ENCODE peak calls at places on chromosomes 11 and 22, in nine cellular contexts. W, T, H, E, C, A, I, Q and G are unnamed samples.

GRCh38 chr11:23727821-23728220 is 769.0 kb upstream of the LUZP2 start:
- DNase-seq in Q (no peak), E (no peak), H (no peak), W (no peak), A (peak; percentile 83), T (no peak), I (peak; percentile 4), C (no peak), G (no peak)

GRCh38 chr22:50169774-50170341 is 673 bp upstream of the PANX2 start:
- DNase-seq in Q (no peak), C (no peak), H (no peak), I (no peak), A (no peak), T (peak; percentile 28), W (peak; percentile 43), E (no peak), G (no peak)

GRCh38 chr11:35347921-35348331 is 71.4 kb downstream of the SLC1A2 start:
- DNase-seq in Q (no peak), T (peak; percentile 35), H (no peak), W (no peak), E (peak; percentile 34), C (no peak), A (peak; percentile 67), I (no peak), G (peak; percentile 41)

GRCh38 chr11:69170704-69171103 is 15.0 kb downstream of the SMIM38 start:
- DNase-seq in W (no peak), I (no peak), A (no peak), H (no peak), T (no peak), Q (no peak), E (no peak), C (no peak), G (no peak)

GRCh38 chr11:16293204-16293681 is 63.1 kb downstream of the SOX6 start:
- DNase-seq in T (no peak), W (no peak), E (no peak), C (no peak), Q (no peak), H (no peak), I (no peak), A (peak; percentile 76), G (no peak)

GRCh38 chr11:81359476-81359875 is 1374.2 kb downstream of the FAM181B start:
- DNase-seq in T (no peak), C (no peak), W (no peak), Q (no peak), E (no peak), I (no peak), H (no peak), A (no peak), G (no peak)

GRCh38 chr11:6391548-6392134 is 1.4 kb downstream of the SMPD1 start:
- DNase-seq in C (no peak), H (no peak), E (no peak), T (no peak), A (no peak), W (no peak), Q (no peak), I (no peak), G (no peak)

GRCh38 chr22:20000246-20001081 is 16.2 kb downstream of the ARVCF start:
- DNase-seq in I (no peak), W (peak; percentile 36), H (no peak), A (no peak), Q (peak; percentile 76), C (no peak), T (peak; percentile 78), E (no peak), G (no peak)

GRCh38 chr22:24093855-24094254 is 82.8 kb downstream of the CABIN1 start:
- DNase-seq in H (no peak), E (no peak), I (peak; percentile 11), W (no peak), Q (no peak), A (no peak), C (no peak), T (no peak), G (no peak)

GRCh38 chr11:20207781-20208621 is 47.7 kb upstream of the DBX1 start:
- DNase-seq in Q (no peak), A (peak; percentile 0), E (no peak), I (no peak), H (no peak), W (no peak), T (no peak), C (no peak), G (no peak)

GRCh38 chr11:79431535-79431934 is 9.3 kb downstream of the TENM4 start:
- DNase-seq in C (no peak), I (no peak), W (no peak), Q (no peak), T (no peak), A (peak; percentile 89), E (no peak), H (no peak), G (no peak)

GRCh38 chr11:83768476-83768875 is 482.3 kb upstream of the CCDC90B start:
- DNase-seq in E (no peak), T (no peak), C (no peak), A (no peak), H (no peak), I (no peak), W (no peak), Q (no peak), G (no peak)

DNA sequence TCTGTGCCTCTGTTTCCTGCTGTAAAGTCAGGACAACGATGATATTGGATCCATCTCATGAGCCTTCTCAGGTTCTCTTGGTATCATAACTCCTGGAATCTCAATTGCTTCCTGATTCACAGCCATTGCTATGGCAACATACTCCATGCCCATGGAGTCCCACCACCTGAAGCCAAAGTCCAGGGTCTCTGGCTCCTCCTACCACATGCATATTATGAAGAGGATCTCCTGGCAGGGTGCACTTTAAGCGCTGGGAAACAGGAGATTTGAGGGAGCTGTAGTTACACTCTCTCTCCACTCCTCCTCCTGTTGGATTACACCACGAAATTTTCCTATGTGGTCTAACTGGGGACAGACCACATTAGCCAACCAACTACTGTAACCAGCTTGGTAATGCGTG is 130.9 kb upstream of the SEZ6L start:
- DNase-seq in W (no peak), I (no peak), A (no peak), Q (peak; percentile 60), E (no peak), H (no peak), T (no peak), C (no peak), G (no peak)
- H3K4me1 ChIP-seq in W (no peaks in the 10 kb centered on the region), I (no peaks in the 10 kb centered on the region), A (no peaks in the 10 kb centered on the region), Q (peaks cover 11% of the 10 kb centered on the region), E (no peaks in the 10 kb centered on the region), H (no peaks in the 10 kb centered on the region), T (no peaks in the 10 kb centered on the region), C (no peaks in the 10 kb centered on the region), G (no peaks in the 10 kb centered on the region)

DNA sequence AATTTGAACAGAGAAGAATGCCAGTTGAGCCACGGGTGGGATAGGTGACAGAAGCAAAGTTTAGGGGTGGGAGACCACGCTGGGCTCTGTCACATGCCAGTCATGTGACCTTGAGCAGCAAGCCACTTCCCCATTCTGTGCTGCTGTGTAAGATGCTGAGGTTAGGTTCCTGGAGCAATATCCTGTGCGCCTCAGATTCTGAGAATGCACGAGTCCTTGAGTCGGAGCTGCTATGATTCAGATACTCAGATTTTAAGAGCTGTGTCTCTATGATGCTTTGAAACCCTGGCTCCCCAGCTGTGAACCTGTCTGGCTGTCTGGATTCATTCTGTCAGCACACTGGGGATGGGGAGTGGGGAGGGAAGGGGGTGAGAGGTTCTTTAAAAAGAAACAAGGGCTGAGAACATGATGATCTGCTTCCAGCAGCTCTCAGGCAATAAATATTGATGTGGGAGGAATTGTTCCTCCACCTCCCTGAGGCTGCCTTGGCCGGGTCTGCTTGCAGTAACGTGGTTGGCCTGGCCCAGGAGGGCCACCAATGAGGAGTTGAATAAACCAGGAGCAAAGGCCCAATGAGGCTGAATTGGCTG is 24.0 kb downstream of the SLCO2B1 start:
- DNase-seq in A (peak; percentile 34), T (peak; percentile 67), C (no peak), W (peak; percentile 74), Q (no peak), H (no peak), E (peak; percentile 68), I (no peak), G (no peak)
- TF ChIP-seq POLR2A in A (no peak), T (no peak), C (no peak), W (no peak), Q (no peak), H (no peak), E (no peak), I (no peak), G (no peak)

DNA sequence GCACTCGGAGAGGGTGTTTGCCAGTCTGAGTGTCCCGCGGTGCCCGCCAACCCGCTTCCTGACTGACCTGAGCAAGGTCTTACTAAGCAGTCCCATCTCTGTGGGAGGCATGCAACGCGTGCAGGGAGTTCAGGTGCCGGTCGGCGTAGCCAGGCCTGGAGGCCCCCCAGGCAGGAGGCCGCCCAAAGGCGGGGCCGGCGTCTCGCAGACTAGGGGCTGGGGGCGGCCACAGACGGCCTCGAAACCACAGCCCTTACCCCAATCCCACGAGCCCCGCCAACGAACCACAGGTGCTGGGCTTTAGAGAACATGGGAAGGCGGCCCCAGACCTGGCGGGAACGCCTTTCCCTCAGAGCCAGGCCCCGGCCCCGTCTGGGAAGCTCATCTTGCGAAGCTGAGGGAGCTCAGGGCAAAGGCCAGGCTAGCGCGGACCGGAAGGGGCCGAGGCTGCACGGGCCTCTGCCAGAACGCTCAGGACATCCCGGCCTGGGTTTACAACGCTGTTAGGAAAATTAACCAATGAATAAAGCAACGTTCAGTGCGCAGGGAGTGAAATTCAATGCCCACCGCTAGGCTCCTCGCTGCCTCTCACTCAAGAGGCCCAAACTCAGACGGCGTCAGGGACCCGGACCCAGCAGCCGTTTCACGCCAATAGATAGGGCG is 2.1 kb upstream of the MTFP1 start:
- DNase-seq in I (peak; percentile 76), H (peak; percentile 33), Q (no peak), W (no peak), T (peak; percentile 86), C (no peak), A (no peak), E (no peak), G (no peak)
- H3K4me1 ChIP-seq in I (peaks cover 49% of the 10 kb centered on the region), H (peaks cover 31% of the 10 kb centered on the region), Q (peaks cover 63% of the 10 kb centered on the region), W (peaks cover 53% of the 10 kb centered on the region), T (peaks cover 33% of the 10 kb centered on the region), C (peaks cover 82% of the 10 kb centered on the region), A (peaks cover 24% of the 10 kb centered on the region), E (no peaks in the 10 kb centered on the region), G (peaks cover 42% of the 10 kb centered on the region)

DNA sequence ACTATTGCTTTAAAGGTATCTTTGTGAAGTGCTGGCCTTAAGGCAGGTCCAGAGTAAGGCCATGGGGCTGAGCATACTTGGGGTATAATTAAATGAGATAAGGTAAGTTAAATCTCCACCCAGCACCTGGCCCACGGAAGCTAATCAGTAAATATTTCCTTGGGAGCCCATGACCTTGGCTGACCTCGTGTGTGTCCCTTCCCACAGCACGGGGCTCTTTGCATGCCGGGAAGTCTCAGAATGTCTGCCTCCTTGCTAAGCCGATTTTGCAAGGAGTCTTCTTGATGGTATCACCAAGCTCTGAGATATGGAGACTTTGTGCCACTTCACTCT is 46.5 kb downstream of the ADM start:
- DNase-seq in Q (no peak), C (no peak), E (no peak), H (no peak), W (no peak), T (no peak), A (no peak), I (no peak), G (no peak)
- TF ChIP-seq POLR2A in Q (no peak), C (no peak), E (no peak), H (no peak), W (no peak), T (no peak), A (no peak), I (no peak), G (no peak)